ENCODE peak calls at places on chromosomes 5 and 9, in nine cellular contexts. B, S, E, N, Q, K, J, U and R are unnamed samples.

GRCh38 chr5:178642351-178642909 is 15.6 kb upstream of the CLK4 start:
- DNase-seq in U (peak), B (no peak), Q (peak), S (peak), J (no peak), E (peak), N (no peak), K (peak), R (peak)

GRCh38 chr5:32499261-32499660 is 54.7 kb upstream of the ZFR start:
- DNase-seq in B (no peak), N (no peak), Q (no peak), S (no peak), U (no peak), J (no peak), K (no peak), E (no peak), R (no peak)

GRCh38 chr5:140258016-140258415 is 44.9 kb downstream of the PFDN1 start:
- DNase-seq in N (no peak), B (no peak), Q (peak), K (no peak), J (no peak), S (no peak), U (no peak), E (no peak), R (no peak)

GRCh38 chr5:175253597-175253996 is 190.4 kb downstream of the DRD1 start:
- DNase-seq in K (no peak), J (no peak), N (no peak), Q (peak), B (no peak), S (no peak), U (no peak), E (no peak), R (no peak)

GRCh38 chr5:99331061-99331460 is 402.3 kb upstream of the CHD1 start:
- DNase-seq in S (no peak), J (no peak), B (no peak), N (no peak), Q (no peak), U (no peak), K (no peak), E (no peak), R (no peak)

GRCh38 chr5:67002832-67003231 is 193.8 kb downstream of the CD180 start:
- DNase-seq in U (peak), J (no peak), K (no peak), S (no peak), N (no peak), E (no peak), Q (no peak), B (no peak), R (no peak)

GRCh38 chr9:115328677-115329076 is 210.7 kb upstream of the TNC start:
- DNase-seq in K (no peak), U (no peak), B (no peak), N (no peak), Q (no peak), S (no peak), E (no peak), J (no peak), R (no peak)

GRCh38 chr5:172403822-172404221 is 50.5 kb downstream of the SH3PXD2B start:
- DNase-seq in J (no peak), B (no peak), N (no peak), Q (no peak), S (no peak), K (no peak), E (no peak), U (no peak), R (no peak)

GRCh38 chr5:150073086-150073625 is 13.2 kb downstream of the CSF1R start:
- DNase-seq in S (no peak), B (no peak), Q (no peak), E (no peak), J (no peak), U (no peak), K (no peak), N (no peak), R (no peak)

GRCh38 chr5:103298557-103298956 is 40.0 kb downstream of the MACIR start:
- DNase-seq in J (no peak), U (no peak), S (no peak), E (no peak), N (no peak), B (no peak), Q (no peak), K (no peak), R (no peak)